ENCODE peak calls at places on chromosomes 7 and 10, in nine cellular contexts. M is GM23338; W is fibroblast of pulmonary artery; A is activated gamma-delta T cell treated with Interleukin-2 at 50 U/mL for 16 hours; H is activated T-helper 1 cell treated with anti-CD3 and anti-CD28 coated beads, Interleukin-12 subunit alpha, Interleukin-12 subunit beta, Interleukin-2, Interleukin-4 antibody, amounts not matched to agents 30 ng/mL and 10 ng/mL and 1 ng/mL, durations not matched to agents 14 hours and 24 hours and 36 hours; F is activated effector memory CD4-positive, alpha-beta T cell treated with Interleukin-2 at 50 U/mL for 16 hours; K is GM04504; Z is posterior vena cava; G is stomach. B is an unnamed sample.

GRCh38 chr7:18494821-18495408 is 634 bp upstream of the HDAC9 start:
- DNase-seq in K (no peak), Z (no peak), M (peak; percentile 15), F (no peak), H (no peak), G (no peak), W (peak; percentile 57), A (no peak), B (no peak)

GRCh38 chr7:26663905-26664673 is 200.3 kb downstream of the SKAP2 start:
- DNase-seq in W (no peak), A (no peak), H (no peak), K (no peak), F (no peak), M (no peak), Z (no peak), G (no peak), B (no peak)

GRCh38 chr7:116786791-116787443 is 75.5 kb upstream of the CAPZA2 start:
- DNase-seq in G (no peak), M (peak; percentile 64), H (no peak), A (no peak), F (no peak), Z (no peak), K (no peak), W (peak; percentile 56), B (no peak)

GRCh38 chr10:110758898-110759297 is 112.8 kb upstream of the PDCD4 start:
- DNase-seq in A (no peak), G (no peak), M (peak; percentile 15), F (no peak), Z (no peak), K (no peak), W (peak; percentile 38), H (no peak), B (no peak)

GRCh38 chr7:36391436-36392198 is 2.0 kb downstream of the ANLN start:
- DNase-seq in A (no peak), G (no peak), M (no peak), K (no peak), F (no peak), H (peak; percentile 31), W (no peak), Z (no peak), B (no peak)

GRCh38 chr10:102068216-102068615 is 3.1 kb downstream of the HPS6 start:
- DNase-seq in F (no peak), M (no peak), H (no peak), K (no peak), G (peak; percentile 50), Z (peak; percentile 78), W (peak; percentile 44), A (no peak), B (no peak)

GRCh38 chr7:146002431-146003078 is 114.0 kb upstream of the CNTNAP2 start:
- DNase-seq in K (no peak), W (peak; percentile 3), Z (no peak), M (no peak), F (no peak), A (no peak), H (no peak), G (no peak), B (no peak)

GRCh38 chr7:8389898-8390642 is 43.3 kb upstream of the NXPH1 start:
- DNase-seq in A (no peak), W (no peak), G (no peak), H (no peak), F (no peak), Z (no peak), M (peak; percentile 93), K (no peak), B (no peak)

GRCh38 chr10:103757531-103758293 is 97.7 kb downstream of the SH3PXD2A start:
- DNase-seq in W (peak; percentile 73), G (no peak), H (peak; percentile 83), K (peak; percentile 68), M (peak; percentile 78), F (peak; percentile 61), Z (peak; percentile 84), A (no peak), B (peak; percentile 80)

GRCh38 chr10:34111179-34111578 is 703.9 kb downstream of the PARD3 start:
- DNase-seq in M (no peak), H (no peak), G (no peak), A (no peak), W (no peak), Z (no peak), K (no peak), F (no peak), B (no peak)

GRCh38 chr10:124837687-124838086 is 36.1 kb downstream of the ABRAXAS2 start:
- DNase-seq in F (no peak), A (no peak), G (no peak), K (no peak), Z (no peak), M (no peak), W (no peak), H (no peak), B (no peak)

GRCh38 chr7:73829921-73830617 is 727 bp upstream of the CLDN4 start:
- DNase-seq in F (no peak), A (no peak), W (no peak), H (no peak), G (no peak), K (no peak), M (no peak), Z (no peak), B (no peak)

GRCh38 chr7:35869810-35870209 is 69.0 kb downstream of the SEPTIN7 start:
- DNase-seq in F (no peak), G (no peak), H (no peak), K (peak; percentile 70), Z (no peak), M (no peak), A (no peak), W (peak; percentile 43), B (no peak)

GRCh38 chr7:24786941-24787340 is 29.7 kb upstream of the GSDME start:
- DNase-seq in M (no peak), G (no peak), A (no peak), Z (peak; percentile 86), H (no peak), K (peak; percentile 94), F (no peak), W (peak; percentile 92), B (no peak)

GRCh38 chr10:133422821-133423771 is 1.3 kb downstream of the SPRN start:
- DNase-seq in Z (peak; percentile 67), G (peak; percentile 22), K (no peak), F (no peak), W (no peak), M (peak; percentile 31), H (no peak), A (no peak), B (no peak)

GRCh38 chr10:21078410-21079329 is 181.6 kb upstream of the NEBL start:
- DNase-seq in K (peak; percentile 33), W (peak; percentile 87), Z (no peak), M (peak; percentile 89), G (peak; percentile 64), A (no peak), F (no peak), H (no peak), B (no peak)

GRCh38 chr7:23472556-23472955 is 2.3 kb upstream of the IGF2BP3 start:
- DNase-seq in G (no peak), Z (no peak), H (no peak), W (no peak), A (no peak), M (no peak), K (no peak), F (no peak), B (no peak)

GRCh38 chr10:125294109-125294508 is 133.7 kb upstream of the CTBP2 start:
- DNase-seq in H (no peak), K (no peak), M (no peak), F (no peak), W (no peak), A (no peak), Z (no peak), G (no peak), B (no peak)

B was measured in activated T-helper 2 cell treated with anti-CD3 and anti-CD28 coated beads, Interferon-gamma antibody, Interleukin-2, Interleukin-4, amounts not matched to agents 10 μg/mL and 5 μg/mL and 100 μg/mL, durations not matched to agents 14 hours and 24 hours and 36 hours.